ENCODE peak calls at places on chromosomes 16 and 17, in five cellular contexts. V is osteocyte, R is cardiac muscle cell, O is Calu3, P is Caco-2. W is an unnamed sample.

GRCh38 chr17:71922439-71922838 is 198.4 kb upstream of the SOX9 start:
- DNase-seq in V (no peak), R (no peak), O (no peak), P (no peak), W (no peak)

GRCh38 chr17:82021728-82022309 is 859 bp downstream of the CENPX start:
- DNase-seq in V (no peak), R (no peak), O (no peak), P (no peak), W (no peak)

GRCh38 chr16:23504453-23505179 is 5.7 kb downstream of the GGA2 start:
- DNase-seq in V (no peak), R (peak; percentile 45), O (peak; percentile 72), P (peak; percentile 72), W (no peak)

GRCh38 chr17:81139965-81140364 is 25.3 kb upstream of the PVALEF start:
- DNase-seq in V (no peak), R (no peak), O (no peak), P (no peak), W (no peak)

GRCh38 chr17:37744961-37745800 is at the start of gene HNF1B:
- DNase-seq in V (no peak), R (no peak), O (peak; percentile 97), P (peak; percentile 87), W (no peak)

GRCh38 chr17:12686486-12686885 is 20.8 kb downstream of the MYOCD start:
- DNase-seq in V (no peak), R (no peak), O (no peak), P (no peak), W (no peak)

GRCh38 chr17:6523330-6523729 is 33.0 kb downstream of the PITPNM3 start:
- DNase-seq in V (no peak), R (no peak), O (peak; percentile 63), P (no peak), W (no peak)

GRCh38 chr16:52964290-52964689 is 88.4 kb downstream of the CHD9NB start:
- DNase-seq in V (no peak), R (no peak), O (no peak), P (no peak), W (no peak)

GRCh38 chr17:62860962-62861873 is 53.1 kb upstream of the MARCHF10 start:
- DNase-seq in V (peak; percentile 63), R (peak; percentile 11), O (peak; percentile 48), P (peak; percentile 6), W (no peak)

GRCh38 chr16:81136331-81137011 is 40.3 kb upstream of the GCSH start:
- DNase-seq in V (no peak), R (no peak), O (no peak), P (no peak), W (no peak)

GRCh38 chr16:46947900-46948547 is 25.4 kb downstream of the DNAJA2 start:
- DNase-seq in V (no peak), R (peak; percentile 58), O (peak; percentile 66), P (peak; percentile 61), W (no peak)

GRCh38 chr17:55303701-55304145 is 39.0 kb downstream of the HLF start:
- DNase-seq in V (no peak), R (no peak), O (no peak), P (no peak), W (no peak)

GRCh38 chr16:11256657-11257130 is 690 bp upstream of the SOCS1 start:
- DNase-seq in V (peak; percentile 92), R (peak; percentile 61), O (peak; percentile 65), P (peak; percentile 66), W (no peak)

GRCh38 chr17:17897442-17897841 is 60.7 kb upstream of the SREBF1 start:
- DNase-seq in V (no peak), R (no peak), O (no peak), P (no peak), W (no peak)

GRCh38 chr17:7307686-7308624 is 527 bp downstream of the EIF5A start:
- DNase-seq in V (no peak), R (peak; percentile 59), O (peak; percentile 48), P (peak; percentile 34), W (no peak)

GRCh38 chr17:45149037-45149668 is 878 bp downstream of the HEXIM1 start:
- DNase-seq in V (peak; percentile 94), R (peak; percentile 91), O (peak; percentile 97), P (peak; percentile 95), W (peak; percentile 85)

GRCh38 chr16:52580488-52580887 is 33.5 kb upstream of the TOX3 start:
- DNase-seq in V (no peak), R (peak; percentile 38), O (no peak), P (no peak), W (no peak)

GRCh38 chr17:38404174-38404943 is 23.9 kb upstream of the ARHGAP23 start:
- DNase-seq in V (no peak), R (no peak), O (no peak), P (no peak), W (no peak)

GRCh38 chr17:50183439-50184001 is 17.7 kb downstream of the SGCA start:
- DNase-seq in V (no peak), R (no peak), O (no peak), P (no peak), W (no peak)

GRCh38 chr16:88876942-88877526 is 10.6 kb upstream of the PABPN1L start:
- DNase-seq in V (no peak), R (no peak), O (no peak), P (no peak), W (no peak)

GRCh38 chr16:81803332-81803731 is 24.2 kb downstream of the PLCG2 start:
- DNase-seq in V (no peak), R (no peak), O (no peak), P (no peak), W (no peak)

GRCh38 chr17:14302421-14303099 is 1.7 kb downstream of the HS3ST3B1 start:
- DNase-seq in V (peak; percentile 95), R (peak; percentile 94), O (peak; percentile 82), P (peak; percentile 75), W (peak; percentile 91)

GRCh38 chr17:17846003-17846402 is 9.2 kb upstream of the SREBF1 start:
- DNase-seq in V (no peak), R (no peak), O (no peak), P (no peak), W (no peak)

GRCh38 chr16:66913081-66913480 is 5.6 kb downstream of the CDH16 start:
- DNase-seq in V (no peak), R (peak; percentile 65), O (no peak), P (no peak), W (no peak)

GRCh38 chr17:7932949-7933348 is 943 bp downstream of the CNTROB start:
- DNase-seq in V (no peak), R (peak; percentile 36), O (peak; percentile 22), P (peak; percentile 29), W (no peak)

GRCh38 chr17:42023524-42024349 is 3.8 kb downstream of the NKIRAS2 start:
- DNase-seq in V (no peak), R (no peak), O (no peak), P (peak; percentile 49), W (no peak)

GRCh38 chr17:3944485-3945388 is 19.5 kb downstream of the ATP2A3 start:
- DNase-seq in V (no peak), R (peak; percentile 92), O (no peak), P (peak; percentile 20), W (peak; percentile 74)

GRCh38 chr17:30378797-30379302 is at the start of gene CPD:
- DNase-seq in V (peak; percentile 99), R (peak; percentile 97), O (peak; percentile 98), P (peak; percentile 99), W (peak; percentile 93)
- TF ChIP-seq CTCF in V (no peak), R (no peak), O (no peak), P (no peak), W (peak; percentile 83)

GRCh38 chr16:3057181-3058166 is 8.0 kb upstream of the IL32 start:
- DNase-seq in V (no peak), R (no peak), O (no peak), P (no peak), W (no peak)

GRCh38 chr16:3056336-3057180 is 8.9 kb upstream of the IL32 start:
- DNase-seq in V (no peak), R (no peak), O (no peak), P (no peak), W (no peak)

GRCh38 chr16:3059723-3060242 is 5.7 kb upstream of the IL32 start:
- DNase-seq in V (no peak), R (no peak), O (no peak), P (no peak), W (no peak)

GRCh38 chr16:3059041-3059722 is 6.3 kb upstream of the IL32 start:
- DNase-seq in V (peak; percentile 97), R (peak; percentile 93), O (peak; percentile 97), P (peak; percentile 95), W (peak; percentile 84)

GRCh38 chr16:3058173-3059030 is 7.0 kb upstream of the IL32 start:
- DNase-seq in V (no peak), R (peak; percentile 59), O (peak; percentile 64), P (peak; percentile 33), W (no peak)
- TF ChIP-seq CTCF in V (no peak), R (no peak), O (no peak), P (no peak), W (no peak)

GRCh38 chr17:60229189-60229802 is 79.5 kb downstream of the CA4 start:
- DNase-seq in V (no peak), R (no peak), O (no peak), P (peak; percentile 34), W (no peak)
- TF ChIP-seq CTCF in V (no peak), R (no peak), O (no peak), P (peak; percentile 8), W (no peak)

GRCh38 chr17:76102944-76103273 is 678 bp downstream of the EXOC7 start:
- DNase-seq in V (no peak), R (no peak), O (no peak), P (no peak), W (no peak)

GRCh38 chr17:76104896-76105231 is 1.3 kb upstream of the EXOC7 start:
- DNase-seq in V (no peak), R (no peak), O (no peak), P (no peak), W (no peak)

GRCh38 chr17:76103274-76104139 is at the start of gene EXOC7:
- DNase-seq in V (peak; percentile 97), R (peak; percentile 97), O (peak; percentile 93), P (peak; percentile 96), W (peak; percentile 95)

GRCh38 chr17:76104140-76104895 is 731 bp upstream of the EXOC7 start:
- DNase-seq in V (no peak), R (no peak), O (no peak), P (no peak), W (no peak)

GRCh38 chr17:76107507-76107906 is 3.9 kb upstream of the EXOC7 start:
- DNase-seq in V (no peak), R (no peak), O (no peak), P (no peak), W (no peak)
- TF ChIP-seq CTCF in V (peak; percentile 34), R (peak; percentile 16), O (no peak), P (no peak), W (peak; percentile 10)

DNA sequence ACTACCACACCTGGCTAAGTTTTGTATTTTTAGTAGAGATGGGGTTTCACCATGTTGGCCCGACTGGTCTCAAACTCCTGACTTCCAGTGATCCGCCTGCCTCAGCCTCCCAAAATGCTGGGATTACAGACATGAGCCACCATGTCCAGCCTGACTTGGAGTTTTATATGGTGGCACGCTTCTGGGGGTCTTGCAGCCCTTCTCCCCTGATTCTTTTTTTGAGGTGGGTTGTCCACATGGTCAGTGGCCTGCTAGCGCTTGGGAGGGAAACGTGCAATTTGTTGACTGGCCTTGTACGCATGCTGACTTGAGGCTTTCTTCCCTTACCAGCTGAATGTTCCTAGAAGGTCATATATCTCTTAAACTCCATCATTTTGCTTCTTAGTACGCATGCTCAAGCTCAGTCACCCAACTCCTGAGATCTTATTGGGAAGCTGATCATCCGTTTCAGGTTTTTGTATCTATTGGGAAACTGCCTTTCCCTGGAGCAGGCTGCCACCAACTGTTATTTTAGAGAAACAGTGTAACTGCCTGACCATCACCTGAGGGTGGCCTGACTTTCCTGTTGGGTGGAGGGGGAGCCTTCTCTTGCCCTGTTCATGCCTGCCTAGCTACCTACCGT is 13.7 kb upstream of the LDHD start:
- DNase-seq in V (no peak), R (no peak), O (no peak), P (peak; percentile 56), W (no peak)
- TF ChIP-seq CTCF in V (no peak), R (no peak), O (no peak), P (peak; percentile 20), W (no peak)